ENCODE peak calls at places on chromosomes 13 and 19, in eight cellular contexts. P, N, I, Y, Z, G, B and T are unnamed samples.

GRCh38 chr13:42612021-42612765 is 38.2 kb downstream of the TNFSF11 start:
- DNase-seq in P (no peak), N (no peak), I (no peak), Y (no peak), Z (no peak), G (peak), B (no peak), T (no peak)

GRCh38 chr19:2089001-2089711 is 7.0 kb downstream of the MOB3A start:
- DNase-seq in P (no peak), N (no peak), I (no peak), Y (peak), Z (no peak), G (peak), B (no peak), T (no peak)

GRCh38 chr13:36915106-36915505 is 4.9 kb downstream of the SMAD9 start:
- DNase-seq in P (no peak), N (no peak), I (no peak), Y (no peak), Z (no peak), G (no peak), B (no peak), T (no peak)

GRCh38 chr13:50389726-50390125 is 374.5 kb downstream of the KCNRG start:
- DNase-seq in P (no peak), N (no peak), I (no peak), Y (no peak), Z (no peak), G (no peak), B (no peak), T (no peak)

GRCh38 chr13:111472559-111473460 is 152.4 kb downstream of the TEX29 start:
- DNase-seq in P (no peak), N (no peak), I (no peak), Y (no peak), Z (no peak), G (no peak), B (no peak), T (no peak)

GRCh38 chr13:30607908-30608307 is 9.8 kb upstream of the USPL1 start:
- DNase-seq in P (no peak), N (peak), I (no peak), Y (peak), Z (peak), G (no peak), B (no peak), T (peak)

GRCh38 chr13:106858910-106859309 is 291.0 kb upstream of the ARGLU1 start:
- DNase-seq in P (no peak), N (no peak), I (no peak), Y (no peak), Z (no peak), G (no peak), B (no peak), T (no peak)

GRCh38 chr13:39047560-39047959 is 9.3 kb downstream of the NHLRC3 start:
- DNase-seq in P (peak), N (no peak), I (no peak), Y (no peak), Z (no peak), G (peak), B (no peak), T (no peak)

GRCh38 chr19:47471733-47472457 is at the start of gene SLC8A2:
- DNase-seq in P (peak), N (peak), I (no peak), Y (peak), Z (peak), G (peak), B (no peak), T (peak)

GRCh38 chr13:58097831-58098230 is 466.3 kb downstream of the PCDH17 start:
- DNase-seq in P (no peak), N (no peak), I (no peak), Y (no peak), Z (no peak), G (peak), B (no peak), T (no peak)

GRCh38 chr19:33490041-33490451 is 31.5 kb downstream of the PEPD start:
- DNase-seq in P (no peak), N (no peak), I (no peak), Y (no peak), Z (no peak), G (no peak), B (no peak), T (no peak)

GRCh38 chr19:681029-681626 is 4.9 kb downstream of the FSTL3 start:
- DNase-seq in P (peak), N (peak), I (no peak), Y (peak), Z (no peak), G (peak), B (no peak), T (no peak)

GRCh38 chr19:55418185-55418584 is 10.6 kb upstream of the UBE2S start:
- DNase-seq in P (peak), N (peak), I (peak), Y (peak), Z (peak), G (peak), B (peak), T (peak)

GRCh38 chr13:94703721-94704314 is 8.5 kb downstream of the SOX21 start:
- DNase-seq in P (no peak), N (no peak), I (no peak), Y (no peak), Z (no peak), G (no peak), B (no peak), T (no peak)

GRCh38 chr13:45554604-45555109 is 60.9 kb downstream of the ERICH6B start:
- DNase-seq in P (no peak), N (no peak), I (no peak), Y (no peak), Z (no peak), G (no peak), B (no peak), T (no peak)

GRCh38 chr19:46193678-46194077 is 35.9 kb upstream of the IGFL1 start:
- DNase-seq in P (no peak), N (no peak), I (no peak), Y (no peak), Z (no peak), G (no peak), B (no peak), T (no peak)